ENCODE peak calls at places on chromosomes 2 and 18, in five cellular contexts. P is DND-41, I is AG10803, Y is BJ, R is uterus. M is an unnamed sample.

GRCh38 chr2:4358855-4359254 is 655.5 kb downstream of the DCDC2C start:
- DNase-seq in I (no peak), R (no peak), P (no peak), Y (no peak), M (no peak)

GRCh38 chr18:35174093-35174731 is 66.6 kb upstream of the ZNF397 start:
- DNase-seq in Y (no peak), I (no peak), R (no peak), P (peak; percentile 53), M (no peak)

GRCh38 chr2:96506016-96506906 is 1.1 kb upstream of the NEURL3 start:
- DNase-seq in R (no peak), Y (no peak), P (no peak), I (no peak), M (no peak)

GRCh38 chr2:24986397-24986796 is 14.6 kb upstream of the DNAJC27 start:
- DNase-seq in I (peak; percentile 16), R (no peak), P (no peak), Y (no peak), M (no peak)

GRCh38 chr2:234425923-234426603 is 70.8 kb downstream of the ARL4C start:
- DNase-seq in I (no peak), Y (no peak), R (no peak), P (peak; percentile 98), M (no peak)

GRCh38 chr2:215619022-215619958 is 183.4 kb upstream of the FN1 start:
- DNase-seq in Y (no peak), P (no peak), R (no peak), I (no peak), M (peak; percentile 95)

GRCh38 chr2:229434131-229434530 is 163.0 kb upstream of the PID1 start:
- DNase-seq in I (no peak), Y (no peak), P (no peak), R (no peak), M (no peak)

GRCh38 chr2:1728821-1729220 is 15.5 kb downstream of the PXDN start:
- DNase-seq in R (peak; percentile 33), I (no peak), Y (no peak), P (peak; percentile 18), M (peak; percentile 66)

GRCh38 chr2:174570325-174570958 is 27.2 kb downstream of the WIPF1 start:
- DNase-seq in Y (no peak), P (no peak), R (no peak), I (no peak), M (no peak)

GRCh38 chr2:38750793-38751042 is 443 bp downstream of the SRSF7 start:
- DNase-seq in R (peak; percentile 67), P (peak; percentile 83), Y (no peak), I (no peak), M (peak; percentile 46)

GRCh38 chr2:10486091-10486490 is 38.0 kb upstream of the ODC1 start:
- DNase-seq in I (no peak), Y (no peak), R (no peak), P (no peak), M (no peak)

GRCh38 chr2:86079981-86080911 is 25.4 kb downstream of the POLR1A start:
- DNase-seq in Y (no peak), R (peak; percentile 79), P (peak; percentile 80), I (peak; percentile 66), M (peak; percentile 72)

GRCh38 chr2:240290432-240291336 is 144.8 kb upstream of the GPC1 start:
- DNase-seq in Y (no peak), P (no peak), I (no peak), R (no peak), M (no peak)

GRCh38 chr2:175312137-175312536 is 130.6 kb upstream of the ATP5MC3 start:
- DNase-seq in R (no peak), Y (no peak), P (no peak), I (no peak), M (no peak)

GRCh38 chr2:48457227-48457626 is 72.7 kb upstream of the STON1 start:
- DNase-seq in P (no peak), I (no peak), Y (no peak), R (no peak), M (no peak)

GRCh38 chr2:238860966-238861730 is 13.3 kb downstream of the TWIST2 start:
- DNase-seq in Y (no peak), I (peak; percentile 80), P (no peak), R (no peak), M (peak; percentile 50)

GRCh38 chr2:5510082-5510481 is 182.1 kb upstream of the SOX11 start:
- DNase-seq in Y (no peak), P (no peak), I (no peak), R (no peak), M (no peak)

GRCh38 chr2:64311191-64311910 is 142.6 kb upstream of the LGALSL start:
- DNase-seq in Y (no peak), I (no peak), P (no peak), R (no peak), M (no peak)

GRCh38 chr2:8564475-8564874 is 117.4 kb upstream of the ID2 start:
- DNase-seq in I (no peak), R (peak; percentile 5), P (no peak), Y (no peak), M (no peak)

GRCh38 chr2:51859260-51859659 is 827.3 kb upstream of the NRXN1 start:
- DNase-seq in I (no peak), Y (no peak), P (no peak), R (no peak), M (no peak)

GRCh38 chr2:135997380-135997779 is 12.0 kb upstream of the DARS1 start:
- DNase-seq in I (no peak), Y (no peak), P (no peak), R (no peak), M (no peak)

GRCh38 chr2:26683583-26683982 is 8.9 kb upstream of the KCNK3 start:
- DNase-seq in R (no peak), I (no peak), P (no peak), Y (no peak), M (no peak)

GRCh38 chr2:138238908-138239307 is 262.7 kb upstream of the SPOPL start:
- DNase-seq in R (no peak), I (no peak), P (no peak), Y (no peak), M (no peak)

DNA sequence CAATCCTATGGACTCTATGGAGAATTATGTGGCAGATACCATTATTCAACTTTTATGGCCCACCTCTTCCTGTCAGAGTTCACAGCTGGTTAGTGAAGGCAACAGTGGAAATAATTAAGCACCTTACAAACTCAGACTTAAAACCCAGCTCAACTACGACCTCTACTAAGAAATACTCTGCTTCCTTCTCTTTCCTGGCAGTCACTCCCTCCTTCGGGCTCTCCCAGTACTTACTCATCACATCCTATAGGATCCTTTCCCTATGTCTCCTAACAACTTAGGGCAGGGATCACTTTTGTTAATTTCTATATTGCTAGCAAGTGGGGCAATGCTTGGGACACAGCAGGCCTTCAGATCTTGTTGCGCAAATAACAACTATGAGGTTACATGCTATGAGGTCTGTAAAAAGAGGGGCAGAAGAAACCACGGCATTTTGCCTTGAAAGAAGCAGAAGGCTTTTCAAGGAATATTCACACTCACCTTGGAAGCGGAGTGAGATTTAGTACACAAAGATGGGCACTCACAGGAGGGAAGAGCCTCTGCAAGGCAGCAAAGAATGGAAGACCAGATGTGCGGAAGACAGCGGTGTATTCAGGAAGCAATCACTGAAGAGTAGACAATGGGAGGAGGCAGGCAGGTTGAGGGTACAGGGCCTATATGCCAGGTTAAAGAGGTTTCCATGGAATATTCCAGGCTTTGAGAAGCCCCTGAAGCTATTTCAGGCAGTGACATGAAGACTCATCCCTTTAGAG is 2.1 kb downstream of the STK39 start:
- DNase-seq in R (no peak), P (no peak), Y (no peak), I (no peak), M (peak; percentile 36)
- H3K4me3 ChIP-seq in R (no peak overlapping the region), P (peak overlapping the region; percentile 19), Y (no peak overlapping the region), I (no peak overlapping the region), M (peak overlapping the region; percentile 82)

DNA sequence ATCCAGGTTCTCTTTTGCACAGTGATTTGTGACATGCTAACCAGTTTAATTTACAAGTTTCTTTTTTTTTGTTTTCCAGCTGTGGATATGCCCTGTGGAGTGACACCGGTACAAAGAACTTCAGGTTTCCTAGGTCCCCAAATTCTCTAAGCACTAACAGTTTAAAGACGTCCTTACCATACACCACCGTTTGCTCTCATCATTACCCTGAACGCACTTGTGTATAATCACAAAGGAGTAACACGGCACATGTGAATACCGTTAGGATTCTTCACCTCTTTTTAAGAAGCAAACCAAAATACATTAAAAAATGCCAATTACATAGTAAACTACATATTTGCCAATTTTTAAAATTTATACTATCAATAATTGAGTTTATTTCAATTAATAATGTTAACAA is 833 bp downstream of the LANCL1 start:
- DNase-seq in I (no peak), P (no peak), Y (no peak), R (no peak), M (no peak)
- H3K4me3 ChIP-seq in I (peak overlapping the region; percentile 74), P (peak overlapping the region; percentile 71), Y (peak overlapping the region; percentile 81), R (peak overlapping the region; percentile 81), M (peak overlapping the region; percentile 70)

DNA sequence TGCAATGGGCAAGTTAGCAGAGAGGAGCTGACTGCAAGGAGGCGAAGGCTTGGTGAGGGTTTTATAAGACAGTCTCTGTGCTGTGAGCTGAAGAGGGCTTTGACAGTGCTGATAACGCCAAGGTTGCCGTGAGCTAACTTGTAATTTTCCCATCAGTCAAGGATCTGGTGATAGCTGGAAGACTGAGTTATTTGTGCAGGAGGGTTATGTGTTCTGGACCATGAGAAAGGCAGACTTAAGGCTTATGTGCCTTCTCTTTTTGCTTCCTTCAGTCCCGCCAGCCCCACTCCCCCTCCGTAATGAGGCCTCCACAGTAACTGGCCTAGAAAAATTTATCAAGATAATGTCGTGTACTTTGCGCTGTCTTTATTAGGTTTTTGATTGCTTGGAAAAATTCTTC is 94.6 kb downstream of the RTP5 start:
- DNase-seq in R (no peak), Y (no peak), I (no peak), P (no peak), M (peak; percentile 28)
- H3K4me3 ChIP-seq in R (no peak overlapping the region), Y (no peak overlapping the region), I (no peak overlapping the region), P (no peak overlapping the region), M (no peak overlapping the region)

GRCh38 chr18:79458131-79458838 is 62.6 kb downstream of the NFATC1 start:
- DNase-seq in R (peak; percentile 84), Y (peak; percentile 44), P (no peak), I (peak; percentile 79), M (peak; percentile 91)

GRCh38 chr18:79457652-79458051 is 61.9 kb downstream of the NFATC1 start:
- DNase-seq in P (no peak), Y (no peak), R (no peak), I (no peak), M (no peak)

GRCh38 chr18:79459946-79460345 is 64.2 kb downstream of the NFATC1 start:
- DNase-seq in P (no peak), R (no peak), I (no peak), Y (no peak), M (no peak)

GRCh38 chr18:79460445-79461300 is 64.9 kb downstream of the NFATC1 start:
- DNase-seq in I (peak; percentile 11), R (no peak), P (no peak), Y (no peak), M (no peak)

DNA sequence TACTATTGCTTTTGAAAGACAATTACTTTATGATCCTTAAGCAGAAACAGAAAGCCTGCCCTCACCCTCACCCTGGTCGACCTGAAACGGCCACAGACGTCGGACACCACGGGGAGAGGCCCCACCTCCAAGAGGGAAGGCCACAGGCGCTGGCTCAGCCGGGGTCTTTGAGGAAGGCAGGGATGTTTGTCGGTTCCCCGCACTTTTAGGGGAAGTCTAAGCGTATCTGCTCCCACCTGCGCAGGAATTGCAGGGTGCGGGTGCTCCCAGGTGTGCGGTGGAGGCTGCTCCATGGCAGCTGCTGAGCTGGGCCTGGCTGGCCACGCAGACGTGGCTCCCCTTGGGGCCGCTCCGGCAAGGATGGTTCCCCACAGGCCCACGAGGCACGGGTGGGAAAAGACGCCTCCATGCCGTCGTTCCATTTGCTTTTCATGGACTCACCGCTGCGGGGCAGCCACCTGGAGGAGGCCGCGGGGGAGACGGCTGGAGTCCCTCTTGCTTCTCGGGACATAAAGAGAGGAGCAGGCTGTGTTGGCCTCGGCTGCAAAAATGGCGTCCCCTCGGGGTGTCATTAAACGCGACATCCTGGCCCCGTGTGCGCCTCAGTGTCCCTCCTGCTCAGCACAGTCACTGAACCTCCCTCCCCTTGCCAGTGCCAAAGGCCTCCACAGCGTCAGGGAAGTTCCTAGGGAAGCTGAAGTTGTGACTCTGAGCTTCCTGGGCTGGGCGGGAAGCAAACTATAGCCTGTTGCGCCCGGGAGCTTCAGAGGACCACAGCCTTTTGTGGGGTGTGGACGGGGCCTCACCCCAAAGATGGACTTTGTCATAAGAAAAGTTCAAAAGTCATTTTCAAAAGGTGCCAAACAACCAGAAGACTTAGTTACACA is 63.4 kb downstream of the NFATC1 start:
- DNase-seq in R (no peak), P (no peak), I (no peak), Y (no peak), M (no peak)
- H3K4me3 ChIP-seq in R (peak overlapping the region; percentile 10), P (no peak overlapping the region), I (no peak overlapping the region), Y (no peak overlapping the region), M (no peak overlapping the region)